ENCODE peak calls at places on chromosomes 13 and 19, in seven cellular contexts. A is coronary artery, U is transverse colon, M is pancreas, O is Peyer's patch, K is IMR-90, Y is dorsolateral prefrontal cortex. Z is an unnamed sample.

GRCh38 chr13:99651016-99651415 is 149.7 kb downstream of the TM9SF2 start:
- DNase-seq in A (no peak), U (no peak), M (no peak), O (peak; percentile 63), K (no peak), Y (no peak), Z (no peak)

GRCh38 chr19:5674734-5675133 is 5.6 kb downstream of the MICOS13 start:
- DNase-seq in A (no peak), U (no peak), M (no peak), O (no peak), K (no peak), Y (no peak), Z (no peak)

GRCh38 chr13:29922896-29923295 is 72.5 kb upstream of the UBL3 start:
- DNase-seq in A (no peak), U (no peak), M (no peak), O (no peak), K (peak; percentile 71), Y (no peak), Z (no peak)

GRCh38 chr13:44050450-44051063 is 170.9 kb downstream of the LACC1 start:
- DNase-seq in A (no peak), U (no peak), M (no peak), O (no peak), K (peak; percentile 52), Y (no peak), Z (no peak)

GRCh38 chr19:8528500-8528899 is 14.5 kb upstream of the ZNF414 start:
- DNase-seq in A (no peak), U (no peak), M (no peak), O (no peak), K (no peak), Y (no peak), Z (no peak)

GRCh38 chr13:109348514-109349340 is 437.7 kb downstream of the IRS2 start:
- DNase-seq in A (no peak), U (no peak), M (no peak), O (no peak), K (peak; percentile 64), Y (no peak), Z (no peak)

GRCh38 chr13:21234537-21234936 is 58.1 kb downstream of the MRPL57 start:
- DNase-seq in A (no peak), U (no peak), M (no peak), O (no peak), K (no peak), Y (no peak), Z (no peak)

GRCh38 chr19:4633140-4633967 is 6.0 kb upstream of the TNFAIP8L1 start:
- DNase-seq in A (no peak), U (peak; percentile 61), M (peak; percentile 63), O (peak; percentile 78), K (peak; percentile 85), Y (peak; percentile 58), Z (peak; percentile 77)

GRCh38 chr19:5153601-5154128 is 184.8 kb downstream of the KDM4B start:
- DNase-seq in A (peak; percentile 62), U (no peak), M (no peak), O (no peak), K (no peak), Y (no peak), Z (no peak)

GRCh38 chr19:45824041-45824471 is 8.9 kb upstream of the RSPH6A start:
- DNase-seq in A (no peak), U (no peak), M (no peak), O (no peak), K (no peak), Y (peak; percentile 58), Z (no peak)

GRCh38 chr13:87094646-87095045 is 576.5 kb upstream of the SLITRK5 start:
- DNase-seq in A (no peak), U (no peak), M (no peak), O (no peak), K (no peak), Y (no peak), Z (no peak)

GRCh38 chr19:30784850-30785459 is 412.8 kb downstream of the ZNF536 start:
- DNase-seq in A (no peak), U (peak; percentile 65), M (peak; percentile 16), O (peak; percentile 66), K (peak; percentile 26), Y (peak; percentile 52), Z (peak; percentile 73)

GRCh38 chr19:49492573-49493411 is 3.4 kb upstream of the RPS11 start:
- DNase-seq in A (no peak), U (no peak), M (no peak), O (no peak), K (peak; percentile 27), Y (no peak), Z (no peak)

GRCh38 chr19:37313335-37313627 is 57.6 kb upstream of the ZNF527 start:
- DNase-seq in A (no peak), U (no peak), M (no peak), O (no peak), K (no peak), Y (no peak), Z (no peak)

DNA sequence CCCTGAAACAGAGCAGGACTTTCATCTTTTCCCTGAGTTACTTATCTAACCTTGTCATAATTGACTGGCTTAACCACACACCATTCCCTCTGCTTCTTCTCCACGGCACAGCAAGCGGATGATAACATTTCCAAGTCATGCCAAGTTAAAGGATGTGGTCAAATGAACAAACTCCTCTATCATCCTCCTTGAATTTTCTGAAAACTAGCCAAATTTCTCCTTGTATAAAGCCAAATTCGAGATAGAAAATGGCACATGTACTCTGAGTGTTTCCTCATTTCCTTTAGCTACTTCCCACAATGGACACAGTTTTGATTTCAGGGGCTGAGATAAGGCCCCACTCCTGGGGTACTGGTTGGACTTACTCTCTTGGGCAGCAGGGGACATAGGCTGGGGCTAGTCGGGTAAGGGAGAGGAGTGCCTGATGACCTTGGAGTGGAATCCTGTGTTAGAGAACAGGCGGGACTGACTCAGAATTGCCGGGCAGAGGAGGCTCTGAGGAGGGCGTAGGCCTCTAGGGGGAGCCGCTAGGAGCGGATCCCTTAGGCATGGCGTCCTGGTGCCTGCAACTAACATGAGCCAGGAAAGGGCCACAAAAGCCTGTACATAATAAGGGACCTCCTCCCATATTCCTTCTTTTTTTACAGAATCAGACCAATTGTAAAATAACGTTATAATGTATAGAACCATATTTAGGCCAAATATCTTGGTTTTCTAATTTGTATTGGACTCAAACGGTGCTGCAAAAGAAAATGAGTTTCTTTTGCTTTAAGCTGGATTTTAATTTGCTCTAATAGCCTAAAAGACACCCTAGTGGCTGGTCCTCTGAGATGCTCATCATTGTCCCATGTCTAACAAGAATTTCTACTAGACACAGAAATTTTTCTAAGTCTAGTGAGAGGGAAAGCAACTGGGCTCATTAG is 20.4 kb upstream of the TMTC4 start:
- DNase-seq in A (no peak), U (peak; percentile 31), M (peak; percentile 7), O (peak; percentile 52), K (peak; percentile 38), Y (no peak), Z (no peak)
- TF ChIP-seq CTCF in A (no peak), U (no peak), M (peak; percentile 13), O (no peak), K (peak; percentile 47), Y (peak; percentile 33), Z (peak; percentile 39)

GRCh38 chr19:1097810-1098176 is 2.6 kb upstream of the POLR2E start:
- DNase-seq in A (no peak), U (no peak), M (no peak), O (no peak), K (no peak), Y (no peak), Z (peak; percentile 78)

GRCh38 chr19:1094655-1094977 is 559 bp downstream of the POLR2E start:
- DNase-seq in A (no peak), U (no peak), M (no peak), O (no peak), K (no peak), Y (no peak), Z (no peak)

GRCh38 chr19:1093330-1093729 is 1.8 kb downstream of the POLR2E start:
- DNase-seq in A (no peak), U (no peak), M (no peak), O (no peak), K (no peak), Y (no peak), Z (no peak)

GRCh38 chr19:1093811-1094553 is 1.2 kb downstream of the POLR2E start:
- DNase-seq in A (no peak), U (no peak), M (no peak), O (no peak), K (no peak), Y (no peak), Z (no peak)

DNA sequence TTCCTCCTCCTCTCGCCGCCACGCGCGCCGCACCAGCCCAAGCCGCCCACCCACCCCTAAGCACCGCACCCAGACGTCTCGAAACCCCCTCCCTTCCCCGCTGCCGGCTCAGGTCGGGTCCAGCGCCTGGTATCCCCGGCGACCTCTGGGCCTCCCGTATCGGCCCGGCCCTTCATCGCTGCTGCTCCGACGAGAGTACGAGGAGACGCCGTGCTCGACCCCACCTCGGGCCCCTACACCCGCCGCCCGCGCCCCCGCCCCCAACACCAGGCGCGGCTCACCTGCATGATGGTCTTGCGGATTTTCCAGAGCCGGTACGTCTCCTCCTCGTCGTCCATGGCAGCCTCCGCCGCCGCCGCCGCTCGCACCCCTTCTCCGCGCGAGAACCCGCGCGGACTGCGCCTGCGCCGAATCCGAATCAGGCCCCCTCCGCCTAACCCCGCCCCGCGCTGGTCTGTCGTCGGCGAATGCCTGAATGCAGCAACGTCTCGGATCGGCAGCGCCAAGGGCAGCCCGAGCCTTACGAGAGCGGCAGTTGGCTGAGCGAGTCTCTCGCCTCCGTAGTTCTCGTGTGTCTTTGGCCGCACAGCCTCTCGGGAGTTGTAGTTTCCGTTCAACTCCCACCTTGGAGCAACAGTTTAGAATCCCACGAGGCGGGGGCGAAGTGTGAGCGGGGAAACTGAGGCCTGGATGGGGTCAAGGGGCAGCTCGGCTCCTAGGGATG is at the start of gene POLR2E:
- DNase-seq in A (peak; percentile 98), U (peak; percentile 99), M (peak; percentile 97), O (peak; percentile 99), K (peak; percentile 98), Y (peak; percentile 99), Z (peak; percentile 99)
- H3K27ac ChIP-seq in A (peak within 1 kb of the TSS; percentile 87), U (peak within 1 kb of the TSS; percentile 87), M (no peak within 1 kb of the TSS), O (peak within 1 kb of the TSS; percentile 83), K (peak within 1 kb of the TSS; percentile 57), Y (peak within 1 kb of the TSS; percentile 67), Z (peak within 1 kb of the TSS; percentile 79)

GRCh38 chr13:59680429-59681024 is 483.2 kb downstream of the DIAPH3 start:
- DNase-seq in A (no peak), U (no peak), M (no peak), O (no peak), K (peak; percentile 33), Y (no peak), Z (no peak)
- TF ChIP-seq CTCF in A (peak; percentile 35), U (peak; percentile 64), M (peak; percentile 41), O (peak; percentile 16), K (peak; percentile 76), Y (peak; percentile 46), Z (peak; percentile 62)

DNA sequence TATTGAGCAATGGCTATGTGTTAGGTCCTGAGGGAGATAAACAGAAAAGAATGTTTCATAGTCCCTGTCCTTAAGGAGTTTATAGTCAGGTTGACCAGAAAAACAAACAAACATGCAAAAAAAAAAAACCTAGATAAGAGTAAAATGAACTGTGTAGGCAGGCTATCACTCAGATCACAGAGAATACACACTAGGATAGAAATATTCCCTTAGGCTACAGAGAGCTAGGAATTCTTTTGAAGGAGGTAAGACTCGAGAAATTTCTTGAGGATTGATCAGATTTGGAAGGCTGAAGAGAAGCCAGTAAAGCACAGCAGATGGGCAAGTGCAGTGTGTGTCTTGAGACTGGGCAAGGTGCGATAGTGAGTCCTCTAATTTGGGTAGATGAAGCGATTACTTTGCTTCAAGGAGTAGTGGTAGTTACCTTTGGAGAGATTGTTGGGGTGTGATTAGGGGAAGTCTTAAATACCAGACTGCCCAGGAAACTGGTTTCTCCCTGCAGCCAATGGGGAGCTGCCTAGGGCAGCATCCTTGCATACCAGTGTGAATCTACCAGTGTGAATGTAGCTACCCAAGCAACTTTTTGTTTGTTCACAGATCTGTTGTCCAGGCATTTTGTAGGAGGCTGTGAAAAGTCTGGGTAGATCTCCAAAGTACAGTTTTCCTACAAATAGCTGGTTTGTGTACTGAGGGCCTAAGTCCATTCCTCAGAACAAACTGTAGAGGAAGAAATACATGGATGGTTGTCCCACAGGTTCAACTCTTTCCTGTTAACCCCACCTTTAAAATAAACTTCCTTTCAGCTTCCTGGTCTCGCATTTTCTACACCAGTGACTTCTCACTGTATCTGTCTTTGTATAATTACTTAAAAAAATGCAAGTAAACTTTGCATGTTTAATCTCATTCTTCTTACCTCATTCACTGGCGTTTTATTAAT is 314.2 kb downstream of the KLF5 start:
- DNase-seq in A (no peak), U (no peak), M (no peak), O (no peak), K (no peak), Y (no peak), Z (no peak)
- H3K27ac ChIP-seq in A (no peak overlapping the region), U (no peak overlapping the region), M (no peak overlapping the region), O (no peak overlapping the region), K (no peak overlapping the region), Y (no peak overlapping the region), Z (no peak overlapping the region)

Z was measured in lower lobe of right lung.